ENCODE peak calls at places on chromosomes 4 and X, in eight cellular contexts. One of them, this sample, is unnamed.

GRCh38 chr4:145882594-145882993 is 56.0 kb downstream of the ZNF827 start:
- DNase-seq in B cell: no peak
- DNase-seq in BJ: no peak
- DNase-seq in immature natural killer cell: no peak
- DNase-seq in activated naive CD4-positive, alpha-beta T cell treated with Interleukin-2 at 50 U/mL for 16 hours: no peak
- DNase-seq in NCI-H1694 treated with DMSO at 0.1 percent for 48 hours: no peak
- DNase-seq in pulmonary artery endothelial cell: no peak
- DNase-seq in EL: no peak
- DNase-seq in this sample: no peak

GRCh38 chr4:132918083-132918482 is 231.0 kb upstream of the PCDH10 start:
- DNase-seq in NCI-H1694 treated with DMSO at 0.1 percent for 48 hours: no peak
- DNase-seq in BJ: no peak
- DNase-seq in activated naive CD4-positive, alpha-beta T cell treated with Interleukin-2 at 50 U/mL for 16 hours: no peak
- DNase-seq in immature natural killer cell: no peak
- DNase-seq in EL: no peak
- DNase-seq in B cell: no peak
- DNase-seq in pulmonary artery endothelial cell: no peak
- DNase-seq in this sample: no peak

GRCh38 chrX:8867454-8867853 is 66.3 kb upstream of the FAM9A start:
- DNase-seq in EL: no peak
- DNase-seq in pulmonary artery endothelial cell: no peak
- DNase-seq in BJ: no peak
- DNase-seq in immature natural killer cell: no peak
- DNase-seq in NCI-H1694 treated with DMSO at 0.1 percent for 48 hours: no peak
- DNase-seq in activated naive CD4-positive, alpha-beta T cell treated with Interleukin-2 at 50 U/mL for 16 hours: no peak
- DNase-seq in B cell: no peak
- DNase-seq in this sample: no peak

GRCh38 chrX:1462596-1463251 is 10.0 kb upstream of the ASMTL start:
- DNase-seq in EL: peak
- DNase-seq in immature natural killer cell: peak
- DNase-seq in NCI-H1694 treated with DMSO at 0.1 percent for 48 hours: no peak
- DNase-seq in BJ: no peak
- DNase-seq in B cell: peak
- DNase-seq in pulmonary artery endothelial cell: peak
- DNase-seq in activated naive CD4-positive, alpha-beta T cell treated with Interleukin-2 at 50 U/mL for 16 hours: peak
- DNase-seq in this sample: no peak

GRCh38 chrX:121238093-121238492 is 190.7 kb downstream of the GLUD2 start:
- DNase-seq in immature natural killer cell: no peak
- DNase-seq in B cell: no peak
- DNase-seq in pulmonary artery endothelial cell: no peak
- DNase-seq in BJ: no peak
- DNase-seq in EL: no peak
- DNase-seq in activated naive CD4-positive, alpha-beta T cell treated with Interleukin-2 at 50 U/mL for 16 hours: no peak
- DNase-seq in NCI-H1694 treated with DMSO at 0.1 percent for 48 hours: no peak
- DNase-seq in this sample: no peak

GRCh38 chrX:103742339-103742738 is 31.6 kb downstream of the TMEM31 start:
- DNase-seq in BJ: no peak
- DNase-seq in EL: no peak
- DNase-seq in pulmonary artery endothelial cell: no peak
- DNase-seq in NCI-H1694 treated with DMSO at 0.1 percent for 48 hours: no peak
- DNase-seq in activated naive CD4-positive, alpha-beta T cell treated with Interleukin-2 at 50 U/mL for 16 hours: no peak
- DNase-seq in B cell: no peak
- DNase-seq in immature natural killer cell: no peak
- DNase-seq in this sample: no peak

GRCh38 chr4:152500798-152501434 is 35.0 kb downstream of the FBXW7 start:
- DNase-seq in EL: peak
- DNase-seq in immature natural killer cell: peak
- DNase-seq in pulmonary artery endothelial cell: peak
- DNase-seq in BJ: peak
- DNase-seq in B cell: peak
- DNase-seq in NCI-H1694 treated with DMSO at 0.1 percent for 48 hours: peak
- DNase-seq in activated naive CD4-positive, alpha-beta T cell treated with Interleukin-2 at 50 U/mL for 16 hours: peak
- DNase-seq in this sample: no peak

GRCh38 chr4:118865091-118865708 is 23.5 kb upstream of the SYNPO2 start:
- DNase-seq in immature natural killer cell: no peak
- DNase-seq in EL: peak
- DNase-seq in activated naive CD4-positive, alpha-beta T cell treated with Interleukin-2 at 50 U/mL for 16 hours: no peak
- DNase-seq in B cell: no peak
- DNase-seq in NCI-H1694 treated with DMSO at 0.1 percent for 48 hours: peak
- DNase-seq in BJ: no peak
- DNase-seq in pulmonary artery endothelial cell: no peak
- DNase-seq in this sample: peak

GRCh38 chrX:69158166-69159040 is 6.8 kb downstream of the PJA1 start:
- DNase-seq in BJ: no peak
- DNase-seq in B cell: no peak
- DNase-seq in activated naive CD4-positive, alpha-beta T cell treated with Interleukin-2 at 50 U/mL for 16 hours: peak
- DNase-seq in EL: peak
- DNase-seq in pulmonary artery endothelial cell: no peak
- DNase-seq in NCI-H1694 treated with DMSO at 0.1 percent for 48 hours: peak
- DNase-seq in immature natural killer cell: no peak
- DNase-seq in this sample: no peak

GRCh38 chr4:124590480-124590879 is 122.1 kb downstream of the ANKRD50 start:
- DNase-seq in BJ: no peak
- DNase-seq in immature natural killer cell: no peak
- DNase-seq in pulmonary artery endothelial cell: no peak
- DNase-seq in B cell: no peak
- DNase-seq in EL: no peak
- DNase-seq in activated naive CD4-positive, alpha-beta T cell treated with Interleukin-2 at 50 U/mL for 16 hours: no peak
- DNase-seq in NCI-H1694 treated with DMSO at 0.1 percent for 48 hours: no peak
- DNase-seq in this sample: no peak

GRCh38 chr4:58776627-58777026 is 1666.4 kb upstream of the IGFBP7 start:
- DNase-seq in NCI-H1694 treated with DMSO at 0.1 percent for 48 hours: no peak
- DNase-seq in EL: no peak
- DNase-seq in B cell: no peak
- DNase-seq in BJ: peak
- DNase-seq in immature natural killer cell: no peak
- DNase-seq in activated naive CD4-positive, alpha-beta T cell treated with Interleukin-2 at 50 U/mL for 16 hours: no peak
- DNase-seq in pulmonary artery endothelial cell: no peak
- DNase-seq in this sample: no peak

GRCh38 chrX:13864264-13864663 is 47.4 kb upstream of the GPM6B start:
- DNase-seq in BJ: no peak
- DNase-seq in B cell: no peak
- DNase-seq in NCI-H1694 treated with DMSO at 0.1 percent for 48 hours: no peak
- DNase-seq in pulmonary artery endothelial cell: no peak
- DNase-seq in immature natural killer cell: no peak
- DNase-seq in activated naive CD4-positive, alpha-beta T cell treated with Interleukin-2 at 50 U/mL for 16 hours: no peak
- DNase-seq in EL: no peak
- DNase-seq in this sample: no peak

GRCh38 chrX:115559672-115560071 is 1.3 kb upstream of the PLS3 start:
- DNase-seq in pulmonary artery endothelial cell: no peak
- DNase-seq in immature natural killer cell: no peak
- DNase-seq in B cell: no peak
- DNase-seq in BJ: no peak
- DNase-seq in NCI-H1694 treated with DMSO at 0.1 percent for 48 hours: no peak
- DNase-seq in activated naive CD4-positive, alpha-beta T cell treated with Interleukin-2 at 50 U/mL for 16 hours: no peak
- DNase-seq in EL: no peak
- DNase-seq in this sample: no peak

GRCh38 chrX:46577116-46578005 is 3.8 kb downstream of the CHST7 start:
- DNase-seq in immature natural killer cell: no peak
- DNase-seq in NCI-H1694 treated with DMSO at 0.1 percent for 48 hours: no peak
- DNase-seq in activated naive CD4-positive, alpha-beta T cell treated with Interleukin-2 at 50 U/mL for 16 hours: no peak
- DNase-seq in B cell: no peak
- DNase-seq in BJ: no peak
- DNase-seq in EL: peak
- DNase-seq in pulmonary artery endothelial cell: no peak
- DNase-seq in this sample: no peak

GRCh38 chr4:121950680-121951569 is 935 bp downstream of the TRPC3 start:
- DNase-seq in B cell: no peak
- DNase-seq in immature natural killer cell: no peak
- DNase-seq in pulmonary artery endothelial cell: no peak
- DNase-seq in NCI-H1694 treated with DMSO at 0.1 percent for 48 hours: no peak
- DNase-seq in BJ: no peak
- DNase-seq in activated naive CD4-positive, alpha-beta T cell treated with Interleukin-2 at 50 U/mL for 16 hours: peak
- DNase-seq in EL: peak
- DNase-seq in this sample: peak

GRCh38 chrX:69396916-69397315 is 107.2 kb upstream of the NALF2 start:
- DNase-seq in activated naive CD4-positive, alpha-beta T cell treated with Interleukin-2 at 50 U/mL for 16 hours: no peak
- DNase-seq in NCI-H1694 treated with DMSO at 0.1 percent for 48 hours: no peak
- DNase-seq in immature natural killer cell: no peak
- DNase-seq in B cell: no peak
- DNase-seq in EL: no peak
- DNase-seq in BJ: no peak
- DNase-seq in pulmonary artery endothelial cell: no peak
- DNase-seq in this sample: no peak